ENCODE peak calls at places on chromosome 16, in seven cellular contexts. H is GM06990, E is epithelial cell of esophagus, B is osteocyte, N is NCI-H460, S is caudate nucleus, A is suprapubic skin. L is an unnamed sample.

GRCh38 chr16:27253526-27253930 is 15.0 kb downstream of the NSMCE1 start:
- DNase-seq in H (no peak), E (peak), B (peak), N (no peak), S (no peak), A (no peak), L (no peak)

GRCh38 chr16:59330030-59330670 is 596.0 kb upstream of the GOT2 start:
- DNase-seq in H (no peak), E (no peak), B (no peak), N (no peak), S (no peak), A (no peak), L (no peak)

GRCh38 chr16:85562102-85562786 is 50.9 kb upstream of the GSE1 start:
- DNase-seq in H (no peak), E (no peak), B (no peak), N (no peak), S (no peak), A (no peak), L (no peak)

GRCh38 chr16:25063865-25064264 is 47.7 kb upstream of the LCMT1 start:
- DNase-seq in H (no peak), E (no peak), B (no peak), N (no peak), S (no peak), A (no peak), L (no peak)

GRCh38 chr16:1540556-1540855 is 7.0 kb downstream of the TMEM204 start:
- DNase-seq in H (no peak), E (no peak), B (no peak), N (no peak), S (no peak), A (no peak), L (no peak)

GRCh38 chr16:5252800-5253199 is 155.2 kb upstream of the EEF2KMT start:
- DNase-seq in H (no peak), E (no peak), B (no peak), N (no peak), S (no peak), A (no peak), L (no peak)

GRCh38 chr16:50535506-50536257 is 12.5 kb upstream of the NKD1 start:
- DNase-seq in H (no peak), E (no peak), B (peak), N (no peak), S (no peak), A (peak), L (no peak)

GRCh38 chr16:20897253-20897896 is 2.8 kb downstream of the DCUN1D3 start:
- DNase-seq in H (no peak), E (peak), B (no peak), N (no peak), S (no peak), A (no peak), L (no peak)

GRCh38 chr16:31093132-31093703 is 1.4 kb downstream of the VKORC1 start:
- DNase-seq in H (no peak), E (peak), B (no peak), N (no peak), S (peak), A (no peak), L (no peak)

GRCh38 chr16:27822529-27823437 is 240.7 kb downstream of the GSG1L start:
- DNase-seq in H (no peak), E (no peak), B (no peak), N (no peak), S (no peak), A (peak), L (no peak)

GRCh38 chr16:79564594-79565210 is 35.8 kb downstream of the MAF start:
- DNase-seq in H (no peak), E (no peak), B (no peak), N (no peak), S (no peak), A (no peak), L (no peak)

GRCh38 chr16:17225551-17225950 is 245.2 kb downstream of the XYLT1 start:
- DNase-seq in H (no peak), E (no peak), B (no peak), N (no peak), S (no peak), A (no peak), L (no peak)

GRCh38 chr16:84826558-84826941 is 6.8 kb downstream of the CRISPLD2 start:
- DNase-seq in H (no peak), E (no peak), B (no peak), N (no peak), S (no peak), A (no peak), L (no peak)

GRCh38 chr16:52435573-52435972 is 111.4 kb downstream of the TOX3 start:
- DNase-seq in H (no peak), E (no peak), B (no peak), N (no peak), S (no peak), A (no peak), L (no peak)

GRCh38 chr16:24737391-24737871 is 8.0 kb downstream of the TNRC6A start:
- DNase-seq in H (no peak), E (peak), B (no peak), N (no peak), S (no peak), A (no peak), L (no peak)

GRCh38 chr16:84999200-84999599 is 12.1 kb downstream of the ZDHHC7 start:
- DNase-seq in H (no peak), E (peak), B (no peak), N (no peak), S (no peak), A (no peak), L (no peak)

GRCh38 chr16:83733301-83733700 is 74.5 kb upstream of the HSBP1 start:
- DNase-seq in H (no peak), E (no peak), B (no peak), N (no peak), S (no peak), A (peak), L (no peak)

GRCh38 chr16:88454315-88455057 is 1.4 kb downstream of the ZFPM1 start:
- DNase-seq in H (peak), E (peak), B (no peak), N (no peak), S (no peak), A (no peak), L (no peak)

GRCh38 chr16:89193021-89193575 is 7.2 kb downstream of the SLC22A31 start:
- DNase-seq in H (peak), E (peak), B (no peak), N (no peak), S (no peak), A (no peak), L (peak)

GRCh38 chr16:1333149-1333812 is at the start of gene BAIAP3:
- DNase-seq in H (no peak), E (peak), B (no peak), N (peak), S (no peak), A (no peak), L (no peak)